ENCODE peak calls at places on chromosomes 5 and 9, in four cellular contexts. One of them, this sample, is unnamed.

GRCh38 chr5:61394078-61394701 is 62.1 kb downstream of the ZSWIM6 start:
- DNase-seq in ACHN: no peak
- DNase-seq in MCF 10A: no peak
- DNase-seq in NCI-H2081: no peak
- DNase-seq in this sample: no peak

GRCh38 chr5:158716668-158717067 is 383.0 kb downstream of the EBF1 start:
- DNase-seq in ACHN: no peak
- DNase-seq in MCF 10A: peak
- DNase-seq in NCI-H2081: no peak
- DNase-seq in this sample: no peak

GRCh38 chr5:119393201-119393691 is 37.4 kb downstream of the TNFAIP8 start:
- DNase-seq in ACHN: no peak
- DNase-seq in MCF 10A: no peak
- DNase-seq in NCI-H2081: no peak
- DNase-seq in this sample: no peak

GRCh38 chr5:140011297-140011802 is 31.7 kb downstream of the NRG2 start:
- DNase-seq in ACHN: no peak
- DNase-seq in MCF 10A: peak
- DNase-seq in NCI-H2081: no peak
- DNase-seq in this sample: no peak

GRCh38 chr9:70485273-70485858 is 70.9 kb upstream of the KLF9 start:
- DNase-seq in ACHN: no peak
- DNase-seq in MCF 10A: no peak
- DNase-seq in NCI-H2081: no peak
- DNase-seq in this sample: no peak

GRCh38 chr5:107636555-107636954 is 34.2 kb downstream of the EFNA5 start:
- DNase-seq in ACHN: no peak
- DNase-seq in MCF 10A: no peak
- DNase-seq in NCI-H2081: no peak
- DNase-seq in this sample: no peak

GRCh38 chr5:58060971-58061370 is 398.9 kb downstream of the PLK2 start:
- DNase-seq in ACHN: no peak
- DNase-seq in MCF 10A: no peak
- DNase-seq in NCI-H2081: no peak
- DNase-seq in this sample: no peak

GRCh38 chr9:18261143-18261542 is 212.8 kb upstream of the ADAMTSL1 start:
- DNase-seq in ACHN: no peak
- DNase-seq in MCF 10A: no peak
- DNase-seq in NCI-H2081: no peak
- DNase-seq in this sample: no peak

GRCh38 chr5:16787278-16787677 is 148.8 kb downstream of the MYO10 start:
- DNase-seq in ACHN: no peak
- DNase-seq in MCF 10A: peak
- DNase-seq in NCI-H2081: peak
- DNase-seq in this sample: no peak

GRCh38 chr9:83959061-83959460 is 21.0 kb downstream of the HNRNPK start:
- DNase-seq in ACHN: peak
- DNase-seq in MCF 10A: peak
- DNase-seq in NCI-H2081: no peak
- DNase-seq in this sample: no peak

GRCh38 chr5:148336704-148337435 is 1.5 kb downstream of the SPINK9 start:
- DNase-seq in ACHN: no peak
- DNase-seq in MCF 10A: no peak
- DNase-seq in NCI-H2081: no peak
- DNase-seq in this sample: no peak

GRCh38 chr5:9927521-9927997 is 297.4 kb upstream of the TAS2R1 start:
- DNase-seq in ACHN: no peak
- DNase-seq in MCF 10A: peak
- DNase-seq in NCI-H2081: no peak
- DNase-seq in this sample: no peak

GRCh38 chr5:35308391-35308790 is 78.1 kb upstream of the PRLR start:
- DNase-seq in ACHN: no peak
- DNase-seq in MCF 10A: no peak
- DNase-seq in NCI-H2081: no peak
- DNase-seq in this sample: no peak

GRCh38 chr5:78476795-78477194 is 116.4 kb downstream of the SCAMP1 start:
- DNase-seq in ACHN: no peak
- DNase-seq in MCF 10A: no peak
- DNase-seq in NCI-H2081: no peak
- DNase-seq in this sample: no peak

GRCh38 chr9:76342862-76343261 is 51.4 kb downstream of the RFK start:
- DNase-seq in ACHN: no peak
- DNase-seq in MCF 10A: no peak
- DNase-seq in NCI-H2081: no peak
- DNase-seq in this sample: no peak

GRCh38 chr5:159224471-159224870 is 15.1 kb upstream of the RNF145 start:
- DNase-seq in ACHN: no peak
- DNase-seq in MCF 10A: peak
- DNase-seq in NCI-H2081: no peak
- DNase-seq in this sample: no peak

GRCh38 chr5:138527170-138527569 is 15.9 kb downstream of the ETF1 start:
- DNase-seq in ACHN: no peak
- DNase-seq in MCF 10A: no peak
- DNase-seq in NCI-H2081: no peak
- DNase-seq in this sample: no peak

GRCh38 chr9:105405514-105406131 is 42.2 kb upstream of the FSD1L start:
- DNase-seq in ACHN: peak
- DNase-seq in MCF 10A: no peak
- DNase-seq in NCI-H2081: no peak
- DNase-seq in this sample: peak

GRCh38 chr5:56356876-56357160 is 123.7 kb upstream of the ANKRD55 start:
- DNase-seq in ACHN: no peak
- DNase-seq in MCF 10A: no peak
- DNase-seq in NCI-H2081: no peak
- DNase-seq in this sample: no peak

GRCh38 chr5:60066502-60066901 is 173.0 kb upstream of the PDE4D start:
- DNase-seq in ACHN: no peak
- DNase-seq in MCF 10A: no peak
- DNase-seq in NCI-H2081: no peak
- DNase-seq in this sample: no peak

GRCh38 chr5:81233080-81233634 is at the start of gene CKMT2:
- DNase-seq in ACHN: no peak
- DNase-seq in MCF 10A: no peak
- DNase-seq in NCI-H2081: no peak
- DNase-seq in this sample: no peak

GRCh38 chr9:101486693-101487442 is 46.8 kb upstream of the RNF20 start:
- DNase-seq in ACHN: peak
- DNase-seq in MCF 10A: peak
- DNase-seq in NCI-H2081: peak
- DNase-seq in this sample: no peak

GRCh38 chr9:36815566-36816348 is 218.3 kb downstream of the PAX5 start:
- DNase-seq in ACHN: no peak
- DNase-seq in MCF 10A: no peak
- DNase-seq in NCI-H2081: no peak
- DNase-seq in this sample: no peak

GRCh38 chr5:3854069-3854741 is 258.6 kb downstream of the IRX1 start:
- DNase-seq in ACHN: no peak
- DNase-seq in MCF 10A: no peak
- DNase-seq in NCI-H2081: no peak
- DNase-seq in this sample: no peak

GRCh38 chr5:93915142-93915553 is 173.7 kb upstream of the POU5F2 start:
- DNase-seq in ACHN: peak
- DNase-seq in MCF 10A: peak
- DNase-seq in NCI-H2081: peak
- DNase-seq in this sample: no peak

GRCh38 chr5:134247411-134247810 is 21.5 kb upstream of the PPP2CA start:
- DNase-seq in ACHN: peak
- DNase-seq in MCF 10A: peak
- DNase-seq in NCI-H2081: no peak
- DNase-seq in this sample: no peak

GRCh38 chr9:18428621-18429020 is 45.3 kb upstream of the ADAMTSL1 start:
- DNase-seq in ACHN: no peak
- DNase-seq in MCF 10A: no peak
- DNase-seq in NCI-H2081: no peak
- DNase-seq in this sample: no peak

GRCh38 chr5:135671052-135671451 is 92.3 kb upstream of the CXCL14 start:
- DNase-seq in ACHN: no peak
- DNase-seq in MCF 10A: no peak
- DNase-seq in NCI-H2081: no peak
- DNase-seq in this sample: no peak

GRCh38 chr5:124677376-124677998 is 69.0 kb downstream of the ZNF608 start:
- DNase-seq in ACHN: no peak
- DNase-seq in MCF 10A: no peak
- DNase-seq in NCI-H2081: no peak
- DNase-seq in this sample: no peak

GRCh38 chr5:111735829-111736228 is 21.2 kb downstream of the NREP start:
- DNase-seq in ACHN: peak
- DNase-seq in MCF 10A: peak
- DNase-seq in NCI-H2081: no peak
- DNase-seq in this sample: no peak

GRCh38 chr9:93286252-93287188 is 102.6 kb downstream of the WNK2 start:
- DNase-seq in ACHN: no peak
- DNase-seq in MCF 10A: no peak
- DNase-seq in NCI-H2081: peak
- DNase-seq in this sample: no peak

GRCh38 chr9:127520941-127521918 is 69.9 kb downstream of the LRSAM1 start:
- DNase-seq in ACHN: no peak
- DNase-seq in MCF 10A: peak
- DNase-seq in NCI-H2081: no peak
- DNase-seq in this sample: no peak

GRCh38 chr9:3179716-3180115 is 335.8 kb upstream of the PUM3 start:
- DNase-seq in ACHN: no peak
- DNase-seq in MCF 10A: no peak
- DNase-seq in NCI-H2081: no peak
- DNase-seq in this sample: no peak

GRCh38 chr5:56169281-56169680 is 63.8 kb downstream of the ANKRD55 start:
- DNase-seq in ACHN: no peak
- DNase-seq in MCF 10A: no peak
- DNase-seq in NCI-H2081: no peak
- DNase-seq in this sample: no peak

GRCh38 chr9:89295400-89295799 is 15.6 kb upstream of the CKS2 start:
- DNase-seq in ACHN: no peak
- DNase-seq in MCF 10A: no peak
- DNase-seq in NCI-H2081: no peak
- DNase-seq in this sample: no peak

GRCh38 chr5:54792611-54793404 is 192.6 kb downstream of the ESM1 start:
- DNase-seq in ACHN: no peak
- DNase-seq in MCF 10A: peak
- DNase-seq in NCI-H2081: no peak
- DNase-seq in this sample: no peak

GRCh38 chr5:151315998-151316597 is 12.5 kb upstream of the SLC36A3 start:
- DNase-seq in ACHN: peak
- DNase-seq in MCF 10A: peak
- DNase-seq in NCI-H2081: peak
- DNase-seq in this sample: peak

This sample was measured in NK-92 treated with Interleukin-12 subunit alpha and Interleukin-12 subunit beta, amount 100 ng/mL, for 24 hours.